ENCODE peak calls at places on chromosomes 4 and X, in six cellular contexts. N is CD8-positive, alpha-beta memory T cell; U is uterus; D is cardiac muscle cell; K is adipocyte; I is hepatocyte. J is an unnamed sample.

GRCh38 chrX:69070949-69071650 is 94.2 kb downstream of the PJA1 start:
- DNase-seq in N (no peak), U (peak; percentile 48), D (peak; percentile 32), K (no peak), I (no peak), J (no peak)

GRCh38 chr4:62252728-62253127 is 1052.6 kb downstream of the ADGRL3 start:
- DNase-seq in N (no peak), U (no peak), D (no peak), K (no peak), I (no peak), J (no peak)

GRCh38 chr4:19327364-19327763 is 924.3 kb upstream of the SLIT2 start:
- DNase-seq in N (no peak), U (no peak), D (no peak), K (peak; percentile 10), I (no peak), J (no peak)

GRCh38 chr4:183798921-183799307 is 106.2 kb upstream of the STOX2 start:
- DNase-seq in N (no peak), U (no peak), D (no peak), K (no peak), I (peak; percentile 16), J (no peak)

GRCh38 chr4:103046416-103047290 is 27.1 kb upstream of the SLC9B1 start:
- DNase-seq in N (peak; percentile 47), U (no peak), D (peak; percentile 64), K (peak; percentile 54), I (peak; percentile 62), J (peak; percentile 46)

GRCh38 chrX:128975716-128976115 is 547.6 kb downstream of the SMARCA1 start:
- DNase-seq in N (no peak), U (no peak), D (peak; percentile 0), K (peak; percentile 1), I (peak; percentile 56), J (peak; percentile 3)

GRCh38 chr4:3116955-3117354 is 42.5 kb downstream of the HTT start:
- DNase-seq in N (no peak), U (no peak), D (no peak), K (no peak), I (no peak), J (no peak)

GRCh38 chr4:61202638-61203495 is 2.7 kb downstream of the ADGRL3 start:
- DNase-seq in N (no peak), U (no peak), D (peak; percentile 16), K (peak; percentile 35), I (peak; percentile 32), J (no peak)

GRCh38 chrX:71992711-71993110 is 82.1 kb downstream of the NHSL2 start:
- DNase-seq in N (peak; percentile 80), U (no peak), D (no peak), K (no peak), I (no peak), J (no peak)

GRCh38 chr4:74444891-74445642 is at the start of gene AREG:
- DNase-seq in N (peak; percentile 90), U (peak; percentile 50), D (peak; percentile 97), K (peak; percentile 74), I (peak; percentile 91), J (peak; percentile 37)

GRCh38 chr4:3021627-3022026 is 52.7 kb downstream of the HTT-AS start:
- DNase-seq in N (no peak), U (no peak), D (no peak), K (no peak), I (no peak), J (no peak)

GRCh38 chr4:48129307-48130014 is 4.6 kb downstream of the TXK start:
- DNase-seq in N (no peak), U (peak; percentile 37), D (peak; percentile 29), K (no peak), I (peak; percentile 30), J (no peak)

GRCh38 chr4:6777636-6778281 is 4.8 kb upstream of the KIAA0232 start:
- DNase-seq in N (no peak), U (no peak), D (peak; percentile 10), K (no peak), I (no peak), J (no peak)

GRCh38 chr4:128768373-128768996 is 41.0 kb upstream of the JADE1 start:
- DNase-seq in N (no peak), U (no peak), D (peak; percentile 67), K (no peak), I (peak; percentile 50), J (no peak)

GRCh38 chrX:22383988-22384387 is 111.3 kb downstream of the CBLL2 start:
- DNase-seq in N (no peak), U (no peak), D (no peak), K (no peak), I (no peak), J (no peak)

DNA sequence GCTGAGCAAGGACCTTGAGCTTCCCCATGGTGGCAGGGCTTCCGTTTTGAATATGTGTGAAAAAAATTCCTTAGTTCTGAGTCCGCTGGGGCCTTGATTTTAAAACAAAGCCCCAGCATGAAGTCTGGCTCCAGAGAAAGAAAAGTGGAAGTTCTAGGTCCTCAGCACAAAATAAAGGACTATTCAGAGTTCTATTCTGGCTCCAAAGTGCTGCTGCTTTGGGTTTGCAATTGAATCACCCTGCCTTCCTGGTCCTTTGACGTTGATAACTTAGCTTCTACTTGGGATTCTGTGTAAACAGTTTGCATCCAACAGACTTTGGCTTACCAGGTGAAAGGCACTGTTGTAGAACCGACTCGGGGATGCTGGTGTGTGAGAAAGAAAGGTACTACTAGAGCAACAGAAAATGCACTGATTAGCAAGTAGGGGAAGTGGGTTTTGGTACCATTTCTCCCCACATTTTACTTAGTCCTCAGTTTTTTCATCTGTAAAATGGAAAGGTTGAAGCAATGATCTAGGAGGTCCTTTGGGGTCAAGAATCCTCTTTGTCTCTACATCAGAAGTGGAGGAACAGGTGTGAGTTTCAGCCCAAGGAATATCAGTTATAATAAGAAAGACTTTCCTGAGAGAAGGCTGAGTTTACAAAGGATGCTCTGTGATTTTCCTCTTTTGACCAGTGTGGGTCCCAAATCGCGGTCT is 28.4 kb downstream of the IGFBP7 start:
- DNase-seq in N (no peak), U (no peak), D (no peak), K (no peak), I (no peak), J (no peak)
- H3K4me1 ChIP-seq in N (no peaks in the 10 kb centered on the region), U (peaks cover 12% of the 10 kb centered on the region), D (peaks cover 31% of the 10 kb centered on the region), K (peaks cover 41% of the 10 kb centered on the region), I (peaks cover 28% of the 10 kb centered on the region), J (peaks cover 13% of the 10 kb centered on the region)

GRCh38 chr4:186702297-186702696 is 21.4 kb downstream of the FAT1 start:
- DNase-seq in N (no peak), U (no peak), D (peak; percentile 16), K (no peak), I (no peak), J (no peak)

GRCh38 chr4:186704059-186704458 is 19.6 kb downstream of the FAT1 start:
- DNase-seq in N (no peak), U (no peak), D (no peak), K (no peak), I (no peak), J (no peak)

GRCh38 chr4:186701788-186702187 is 21.9 kb downstream of the FAT1 start:
- DNase-seq in N (no peak), U (no peak), D (no peak), K (no peak), I (no peak), J (no peak)

GRCh38 chr4:186703510-186703909 is 20.1 kb downstream of the FAT1 start:
- DNase-seq in N (no peak), U (no peak), D (no peak), K (no peak), I (no peak), J (no peak)

DNA sequence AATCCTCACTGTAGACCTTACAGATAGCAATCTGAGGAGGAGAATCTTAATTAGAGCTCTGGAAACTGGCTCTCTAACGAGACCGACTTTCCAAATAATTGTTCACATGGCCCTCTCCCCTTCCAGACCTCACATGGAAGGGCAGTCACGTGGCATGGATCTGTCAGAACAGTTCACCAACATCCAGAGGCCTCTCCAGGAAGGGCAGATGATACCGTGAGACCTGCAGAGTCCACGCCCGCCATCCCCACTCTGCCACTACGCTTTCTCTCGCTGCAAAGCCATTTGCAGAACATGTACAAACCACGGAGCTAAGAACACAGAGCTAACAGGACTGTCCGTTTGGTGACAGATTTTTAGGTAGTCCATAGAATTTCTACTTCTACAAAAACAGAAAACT is 20.7 kb downstream of the FAT1 start:
- DNase-seq in N (no peak), U (no peak), D (no peak), K (no peak), I (no peak), J (no peak)
- H3K4me1 ChIP-seq in N (no peaks in the 10 kb centered on the region), U (peaks cover 16% of the 10 kb centered on the region), D (peaks cover 31% of the 10 kb centered on the region), K (peaks cover 41% of the 10 kb centered on the region), I (peaks cover 21% of the 10 kb centered on the region), J (peaks cover 32% of the 10 kb centered on the region)

GRCh38 chr4:924107-925096 is 7.7 kb downstream of the GAK start:
- DNase-seq in N (no peak), U (no peak), D (peak; percentile 35), K (no peak), I (no peak), J (no peak)

GRCh38 chr4:925771-926500 is 6.2 kb downstream of the GAK start:
- DNase-seq in N (no peak), U (no peak), D (no peak), K (no peak), I (no peak), J (no peak)

GRCh38 chr4:925171-925570 is 6.9 kb downstream of the GAK start:
- DNase-seq in N (no peak), U (no peak), D (no peak), K (no peak), I (no peak), J (no peak)

GRCh38 chr4:917992-918391 is 14.1 kb downstream of the GAK start:
- DNase-seq in N (no peak), U (no peak), D (no peak), K (no peak), I (no peak), J (no peak)

DNA sequence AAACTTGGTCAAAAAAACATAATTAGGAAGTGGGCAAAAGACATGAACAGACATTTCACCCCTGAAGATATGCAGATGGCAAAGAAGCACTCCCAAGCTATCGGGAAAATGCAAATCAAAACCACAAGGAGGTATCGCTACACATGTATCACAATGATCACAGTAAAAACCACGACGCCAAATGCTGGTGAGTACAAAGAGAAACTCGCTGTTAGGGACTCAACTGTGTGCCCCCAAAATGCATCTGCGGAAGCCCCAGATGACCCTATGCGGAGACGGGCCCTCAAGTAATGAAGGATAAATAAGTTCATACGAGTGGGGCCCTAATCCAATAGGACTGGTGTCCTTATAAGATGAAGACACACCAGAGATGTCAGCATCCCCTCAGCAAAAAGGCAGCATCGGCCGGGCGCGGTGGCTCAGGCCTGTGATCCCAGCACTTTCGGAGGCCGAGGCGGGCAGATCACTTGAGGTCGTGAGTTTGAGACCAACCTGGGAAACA is 10.2 kb downstream of the GAK start:
- DNase-seq in N (no peak), U (no peak), D (no peak), K (no peak), I (no peak), J (no peak)
- H3K4me1 ChIP-seq in N (peaks cover 35% of the 10 kb centered on the region), U (no peaks in the 10 kb centered on the region), D (peaks cover 5% of the 10 kb centered on the region), K (peaks cover 17% of the 10 kb centered on the region), I (no peaks in the 10 kb centered on the region), J (no peaks in the 10 kb centered on the region)

GRCh38 chr4:153511104-153511503 is 44.9 kb downstream of the TMEM131L start:
- DNase-seq in N (no peak), U (no peak), D (no peak), K (no peak), I (no peak), J (no peak)

GRCh38 chr4:153510252-153511001 is 44.3 kb downstream of the TMEM131L start:
- DNase-seq in N (no peak), U (no peak), D (no peak), K (no peak), I (no peak), J (no peak)

GRCh38 chr4:153506972-153507678 is 41.0 kb downstream of the TMEM131L start:
- DNase-seq in N (no peak), U (no peak), D (no peak), K (no peak), I (no peak), J (no peak)

GRCh38 chr4:153509724-153510123 is 43.6 kb downstream of the TMEM131L start:
- DNase-seq in N (no peak), U (no peak), D (no peak), K (no peak), I (no peak), J (peak; percentile 34)

GRCh38 chr4:153507679-153508073 is 41.5 kb downstream of the TMEM131L start:
- DNase-seq in N (no peak), U (no peak), D (no peak), K (no peak), I (no peak), J (no peak)
- H3K4me1 ChIP-seq in N (peaks cover 34% of the 10 kb centered on the region), U (no peaks in the 10 kb centered on the region), D (no peaks in the 10 kb centered on the region), K (no peaks in the 10 kb centered on the region), I (no peaks in the 10 kb centered on the region), J (peaks cover 20% of the 10 kb centered on the region)